ENCODE peak calls at places on chromosomes 1 and 21, in five cellular contexts. One of them, this sample, is unnamed. For H3K4me1, the result is how much of the 10 kb centered on the place peaks cover.

GRCh38 chr1:107073493-107073892 is 17.0 kb downstream of the PRMT6 start:
- DNase-seq in neural progenitor cell: no peak
- DNase-seq in SK-N-SH: no peak
- DNase-seq in heart right ventricle: no peak
- DNase-seq in IMR-90: no peak
- DNase-seq in this sample: no peak

GRCh38 chr1:230868736-230869385 is 540 bp upstream of the C1orf198 start:
- DNase-seq in IMR-90: no peak
- DNase-seq in neural progenitor cell: peak
- DNase-seq in SK-N-SH: no peak
- DNase-seq in heart right ventricle: peak
- DNase-seq in this sample: peak

GRCh38 chr1:57858740-57859139 is 434.9 kb upstream of the DAB1 start:
- DNase-seq in SK-N-SH: no peak
- DNase-seq in IMR-90: no peak
- DNase-seq in heart right ventricle: no peak
- DNase-seq in neural progenitor cell: no peak
- DNase-seq in this sample: no peak

GRCh38 chr21:33196956-33197374 is 32.8 kb upstream of the IFNAR2 start:
- DNase-seq in IMR-90: peak
- DNase-seq in SK-N-SH: peak
- DNase-seq in heart right ventricle: peak
- DNase-seq in neural progenitor cell: peak
- DNase-seq in this sample: peak

GRCh38 chr1:182299728-182300581 is 91.6 kb downstream of the GLUL start:
- DNase-seq in neural progenitor cell: peak
- DNase-seq in SK-N-SH: peak
- DNase-seq in heart right ventricle: peak
- DNase-seq in IMR-90: no peak
- DNase-seq in this sample: no peak

GRCh38 chr1:11531943-11532342 is 53.0 kb downstream of the DISP3 start:
- DNase-seq in neural progenitor cell: no peak
- DNase-seq in SK-N-SH: no peak
- DNase-seq in IMR-90: no peak
- DNase-seq in heart right ventricle: no peak
- DNase-seq in this sample: no peak

GRCh38 chr1:10245674-10246073 is 35.3 kb downstream of the KIF1B start:
- DNase-seq in neural progenitor cell: no peak
- DNase-seq in SK-N-SH: no peak
- DNase-seq in heart right ventricle: no peak
- DNase-seq in IMR-90: no peak
- DNase-seq in this sample: no peak

GRCh38 chr1:1925437-1926345 is 6.6 kb upstream of the TMEM52 start:
- DNase-seq in SK-N-SH: peak
- DNase-seq in neural progenitor cell: no peak
- DNase-seq in IMR-90: no peak
- DNase-seq in heart right ventricle: no peak
- DNase-seq in this sample: peak

GRCh38 chr1:15848143-15848928 is 829 bp downstream of the SPEN start:
- DNase-seq in heart right ventricle: peak
- DNase-seq in IMR-90: peak
- DNase-seq in SK-N-SH: peak
- DNase-seq in neural progenitor cell: peak
- DNase-seq in this sample: peak

GRCh38 chr1:228405200-228405978 is 1.2 kb downstream of the TRIM11 start:
- DNase-seq in SK-N-SH: no peak
- DNase-seq in heart right ventricle: no peak
- DNase-seq in neural progenitor cell: peak
- DNase-seq in IMR-90: peak
- DNase-seq in this sample: no peak

GRCh38 chr1:223260712-223261111 is 103.3 kb downstream of the SUSD4 start:
- DNase-seq in heart right ventricle: no peak
- DNase-seq in SK-N-SH: no peak
- DNase-seq in neural progenitor cell: no peak
- DNase-seq in IMR-90: no peak
- DNase-seq in this sample: no peak

GRCh38 chr21:45620201-45620600 is 23.3 kb upstream of the PCBP3 start:
- DNase-seq in IMR-90: no peak
- DNase-seq in heart right ventricle: no peak
- DNase-seq in neural progenitor cell: no peak
- DNase-seq in SK-N-SH: peak
- DNase-seq in this sample: no peak

DNA sequence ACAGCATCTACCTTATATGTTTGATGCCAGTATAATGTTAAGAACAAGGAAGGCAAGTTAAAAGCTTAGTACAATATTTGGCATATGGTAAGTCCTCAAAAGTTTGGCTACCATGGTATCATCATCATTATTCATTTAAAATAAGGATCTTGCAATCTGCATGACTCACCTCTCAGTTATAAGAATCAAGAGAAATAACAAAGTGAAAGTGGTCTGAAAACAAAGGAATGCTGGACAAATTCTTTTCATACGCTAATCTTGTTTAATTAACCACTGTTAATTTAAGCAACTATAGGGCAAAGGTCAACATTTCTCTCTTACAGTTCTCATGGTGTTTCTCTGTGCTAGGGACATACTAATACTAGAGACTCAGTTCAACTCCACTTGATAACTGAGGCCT is 13.0 kb upstream of the CLDN19 start:
- DNase-seq in heart right ventricle: no peak
- DNase-seq in neural progenitor cell: no peak
- DNase-seq in IMR-90: peak
- DNase-seq in SK-N-SH: no peak
- DNase-seq in this sample: no peak
- H3K4me1 ChIP-seq in heart right ventricle: under half
- H3K4me1 ChIP-seq in neural progenitor cell: under half
- H3K4me1 ChIP-seq in IMR-90: under half
- H3K4me1 ChIP-seq in SK-N-SH: under half
- H3K4me1 ChIP-seq in this sample: under half

DNA sequence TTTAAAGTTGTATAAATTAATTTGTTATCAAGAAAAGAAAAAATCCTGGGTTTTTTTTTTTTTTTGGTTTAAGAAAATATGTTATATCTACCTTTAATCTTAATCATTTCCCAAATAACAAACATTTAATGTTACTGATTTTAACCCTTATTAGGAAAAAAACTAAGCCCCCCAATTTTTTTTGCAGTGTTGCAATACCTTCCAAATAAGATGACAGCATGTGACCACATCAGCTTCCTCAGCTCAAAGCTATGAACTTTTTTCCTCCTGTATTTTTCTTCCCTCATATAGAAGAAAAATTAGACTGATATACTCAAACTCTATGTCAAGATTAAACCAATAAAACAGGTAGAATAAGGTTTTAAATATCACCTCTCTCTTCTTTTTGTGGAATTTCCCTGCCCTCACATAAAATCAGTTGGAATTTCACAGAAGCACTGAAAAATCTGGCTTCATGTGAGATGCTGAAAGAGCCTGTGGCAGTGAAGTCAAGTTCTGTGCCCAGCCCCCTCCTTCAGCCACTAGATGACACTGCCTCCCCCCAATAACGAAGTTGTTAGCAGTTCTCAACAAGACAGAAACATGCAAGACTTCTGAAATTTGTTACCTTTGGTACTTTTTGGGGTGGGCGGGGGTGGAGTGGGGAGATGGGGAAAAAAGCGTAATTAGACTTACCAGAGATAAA is 9.6 kb upstream of the SMYD2 start:
- DNase-seq in neural progenitor cell: no peak
- DNase-seq in IMR-90: no peak
- DNase-seq in heart right ventricle: no peak
- DNase-seq in SK-N-SH: peak
- DNase-seq in this sample: no peak
- TF ChIP-seq CTCF in neural progenitor cell: no peak
- TF ChIP-seq CTCF in IMR-90: no peak
- TF ChIP-seq CTCF in heart right ventricle: peak
- TF ChIP-seq CTCF in SK-N-SH: no peak
- TF ChIP-seq CTCF in this sample: no peak

DNA sequence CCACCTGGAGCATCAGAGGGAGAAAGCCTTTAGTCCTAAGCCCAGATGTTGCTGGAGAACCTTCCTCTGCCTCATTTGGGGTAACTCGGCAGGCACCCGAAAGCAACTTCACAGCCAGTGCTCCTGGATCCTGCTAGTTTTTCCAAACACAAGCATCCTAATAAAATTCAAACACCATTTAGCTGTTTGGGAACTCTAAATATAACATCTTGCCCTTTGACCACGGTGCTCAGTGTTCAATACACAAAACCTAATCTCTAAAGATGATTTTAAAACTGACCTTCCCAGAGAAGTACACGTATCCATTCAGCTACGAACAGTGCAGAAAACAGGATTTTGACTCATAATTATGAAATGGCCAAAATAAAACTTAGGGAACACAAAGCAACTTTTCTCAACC is 40.3 kb downstream of the PROX1 start:
- DNase-seq in heart right ventricle: no peak
- DNase-seq in IMR-90: no peak
- DNase-seq in SK-N-SH: no peak
- DNase-seq in neural progenitor cell: no peak
- DNase-seq in this sample: no peak
- H3K4me1 ChIP-seq in heart right ventricle: under half
- H3K4me1 ChIP-seq in IMR-90: under half
- H3K4me1 ChIP-seq in SK-N-SH: under half
- H3K4me1 ChIP-seq in neural progenitor cell: half or more
- H3K4me1 ChIP-seq in this sample: under half

GRCh38 chr1:217563179-217563578 is 67.7 kb downstream of the GPATCH2 start:
- DNase-seq in neural progenitor cell: no peak
- DNase-seq in heart right ventricle: no peak
- DNase-seq in SK-N-SH: no peak
- DNase-seq in IMR-90: no peak
- DNase-seq in this sample: no peak
- TF ChIP-seq CTCF in neural progenitor cell: no peak
- TF ChIP-seq CTCF in heart right ventricle: no peak
- TF ChIP-seq CTCF in SK-N-SH: no peak
- TF ChIP-seq CTCF in IMR-90: no peak
- TF ChIP-seq CTCF in this sample: no peak

GRCh38 chr1:111735321-111735720 is 3.9 kb downstream of the INKA2 start:
- DNase-seq in IMR-90: peak
- DNase-seq in SK-N-SH: no peak
- DNase-seq in heart right ventricle: no peak
- DNase-seq in neural progenitor cell: no peak
- DNase-seq in this sample: no peak

GRCh38 chr1:111733183-111733995 is 5.8 kb downstream of the INKA2 start:
- DNase-seq in IMR-90: peak
- DNase-seq in neural progenitor cell: no peak
- DNase-seq in heart right ventricle: peak
- DNase-seq in SK-N-SH: no peak
- DNase-seq in this sample: peak

GRCh38 chr1:111734426-111734825 is 4.8 kb downstream of the INKA2 start:
- DNase-seq in heart right ventricle: no peak
- DNase-seq in SK-N-SH: no peak
- DNase-seq in neural progenitor cell: no peak
- DNase-seq in IMR-90: no peak
- DNase-seq in this sample: no peak

GRCh38 chr1:111732718-111733117 is 6.5 kb downstream of the INKA2 start:
- DNase-seq in neural progenitor cell: no peak
- DNase-seq in IMR-90: no peak
- DNase-seq in SK-N-SH: no peak
- DNase-seq in heart right ventricle: no peak
- DNase-seq in this sample: no peak

DNA sequence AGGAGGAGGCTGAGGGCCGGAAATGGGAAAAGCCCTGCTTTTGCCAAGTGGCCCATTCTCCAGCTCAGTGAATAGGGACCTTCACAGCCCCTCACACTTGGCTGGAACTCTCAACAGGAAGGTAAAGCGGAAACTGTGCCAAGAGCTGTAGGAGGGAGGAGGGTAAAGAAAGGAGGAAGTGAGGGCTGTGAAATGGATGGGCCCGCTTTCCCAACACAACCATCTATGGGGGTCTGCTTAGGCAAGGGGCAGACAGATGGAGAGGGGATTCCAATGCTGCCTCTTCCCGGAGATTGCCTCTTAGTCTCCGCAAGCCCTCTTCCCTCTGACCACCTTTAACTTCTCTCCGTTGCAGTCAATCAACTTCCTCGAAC is 5.2 kb downstream of the INKA2 start:
- DNase-seq in IMR-90: no peak
- DNase-seq in SK-N-SH: no peak
- DNase-seq in neural progenitor cell: no peak
- DNase-seq in heart right ventricle: no peak
- DNase-seq in this sample: no peak
- H3K4me1 ChIP-seq in IMR-90: under half
- H3K4me1 ChIP-seq in SK-N-SH: under half
- H3K4me1 ChIP-seq in neural progenitor cell: half or more
- H3K4me1 ChIP-seq in heart right ventricle: under half
- H3K4me1 ChIP-seq in this sample: under half

DNA sequence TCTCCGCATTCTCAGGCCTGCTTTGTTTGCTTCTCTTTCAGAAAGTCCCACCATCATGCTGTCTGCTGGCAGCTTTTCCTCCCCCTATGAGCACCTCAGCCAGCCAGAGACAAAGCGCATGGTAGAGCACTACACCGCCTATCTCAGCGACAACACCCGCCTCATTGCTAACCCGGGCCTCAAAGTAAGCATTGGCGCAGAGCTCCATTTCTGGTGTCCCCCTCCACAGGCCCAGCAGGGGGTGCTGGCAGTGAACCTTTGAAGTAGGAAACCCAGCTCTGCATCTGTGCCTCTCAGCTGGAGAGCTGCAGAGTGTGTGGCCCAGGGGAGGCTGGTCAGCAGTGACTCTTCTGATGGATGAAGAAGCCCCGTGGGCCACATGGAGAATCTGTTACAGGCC is 81.2 kb upstream of the RAVER2 start:
- DNase-seq in neural progenitor cell: peak
- DNase-seq in IMR-90: peak
- DNase-seq in SK-N-SH: peak
- DNase-seq in heart right ventricle: no peak
- DNase-seq in this sample: no peak
- TF ChIP-seq CTCF in neural progenitor cell: peak
- TF ChIP-seq CTCF in IMR-90: no peak
- TF ChIP-seq CTCF in SK-N-SH: peak
- TF ChIP-seq CTCF in heart right ventricle: no peak
- TF ChIP-seq CTCF in this sample: no peak

DNA sequence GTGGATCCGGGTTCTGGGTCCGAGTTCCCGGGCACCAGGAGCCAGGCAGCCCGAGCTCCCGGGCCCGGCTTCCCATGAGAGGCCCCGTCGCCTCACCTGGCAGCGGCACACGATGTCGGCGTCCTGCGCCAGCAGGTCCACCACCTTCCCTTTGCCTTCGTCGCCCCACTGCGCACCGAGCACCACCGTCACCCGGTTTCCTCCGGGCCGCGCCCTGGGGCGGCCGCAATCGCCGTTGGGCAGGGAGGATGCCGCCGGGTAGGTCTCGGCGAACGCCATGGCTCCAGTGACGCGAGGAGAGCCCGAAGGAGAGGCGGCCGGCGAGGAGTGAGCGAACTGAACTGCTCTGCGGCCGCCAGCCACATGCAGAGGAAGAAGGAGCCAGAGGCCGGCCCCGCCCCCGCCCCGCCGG is at the start of gene ADSS2:
- DNase-seq in heart right ventricle: no peak
- DNase-seq in IMR-90: no peak
- DNase-seq in neural progenitor cell: no peak
- DNase-seq in SK-N-SH: no peak
- DNase-seq in this sample: no peak
- H3K4me1 ChIP-seq in heart right ventricle: under half
- H3K4me1 ChIP-seq in IMR-90: under half
- H3K4me1 ChIP-seq in neural progenitor cell: half or more
- H3K4me1 ChIP-seq in SK-N-SH: under half
- H3K4me1 ChIP-seq in this sample: under half